ENCODE peak calls at places on chromosomes 2 and 18, in four cellular contexts. H is IMR-90, K is GM12892, A is testis. U is an unnamed sample.

GRCh38 chr2:127041259-127041970 is 65.5 kb downstream of the BIN1 start:
- DNase-seq in H (no peak), K (no peak), A (no peak), U (no peak)

GRCh38 chr18:57970356-57971095 is 73.5 kb upstream of the NEDD4L start:
- DNase-seq in H (no peak), K (no peak), A (no peak), U (no peak)

GRCh38 chr2:142675398-142675797 is 202.1 kb upstream of the KYNU start:
- DNase-seq in H (peak), K (no peak), A (no peak), U (no peak)

GRCh38 chr2:240237609-240238151 is 97.2 kb upstream of the OTOS start:
- DNase-seq in H (peak), K (no peak), A (peak), U (peak)

GRCh38 chr2:117027646-117028045 is 786.8 kb upstream of the DDX18 start:
- DNase-seq in H (no peak), K (no peak), A (no peak), U (no peak)

GRCh38 chr2:211237586-211237985 is 681.2 kb downstream of the CPS1 start:
- DNase-seq in H (no peak), K (no peak), A (no peak), U (no peak)

GRCh38 chr2:46298522-46299351 is 1.5 kb downstream of the EPAS1 start:
- DNase-seq in H (peak), K (peak), A (peak), U (peak)

GRCh38 chr2:45860136-45861106 is 208.9 kb downstream of the PRKCE start:
- DNase-seq in H (peak), K (no peak), A (peak), U (peak)

GRCh38 chr18:77147418-77147852 is 14.9 kb upstream of the MBP start:
- DNase-seq in H (peak), K (no peak), A (no peak), U (no peak)

GRCh38 chr2:5111581-5111980 is 580.6 kb upstream of the SOX11 start:
- DNase-seq in H (no peak), K (no peak), A (no peak), U (no peak)

GRCh38 chr2:28639836-28640235 is 111.8 kb upstream of the PPP1CB start:
- DNase-seq in H (no peak), K (no peak), A (no peak), U (peak)

GRCh38 chr2:96797066-96797625 is 18.9 kb upstream of the CNNM3 start:
- DNase-seq in H (no peak), K (no peak), A (no peak), U (no peak)

GRCh38 chr2:121532347-121532766 is 1.7 kb downstream of the RNU4ATAC start:
- DNase-seq in H (peak), K (no peak), A (no peak), U (no peak)

GRCh38 chr2:108933691-108934117 is 55.3 kb downstream of the EDAR start:
- DNase-seq in H (no peak), K (no peak), A (no peak), U (no peak)

GRCh38 chr2:3280197-3280596 is 97.4 kb downstream of the EIPR1 start:
- DNase-seq in H (no peak), K (no peak), A (peak), U (no peak)

GRCh38 chr2:2187196-2187595 is 143.9 kb downstream of the MYT1L start:
- DNase-seq in H (no peak), K (no peak), A (no peak), U (no peak)

GRCh38 chr2:33645861-33646260 is 46.8 kb upstream of the FAM98A start:
- DNase-seq in H (peak), K (no peak), A (peak), U (no peak)

GRCh38 chr2:10000541-10000940 is 42.8 kb upstream of the KLF11 start:
- DNase-seq in H (no peak), K (no peak), A (peak), U (no peak)

GRCh38 chr2:46300406-46300832 is 3.2 kb downstream of the EPAS1 start:
- DNase-seq in H (no peak), K (no peak), A (no peak), U (peak)

GRCh38 chr2:45777996-45778719 is 126.7 kb downstream of the PRKCE start:
- DNase-seq in H (no peak), K (no peak), A (no peak), U (no peak)

GRCh38 chr18:75208055-75208835 is 694 bp downstream of the PTGR3 start:
- DNase-seq in H (peak), K (no peak), A (peak), U (peak)

GRCh38 chr2:27038012-27038411 is 5.2 kb downstream of the TMEM214 start:
- DNase-seq in H (no peak), K (no peak), A (no peak), U (no peak)

GRCh38 chr2:27033253-27033852 is 588 bp downstream of the TMEM214 start:
- DNase-seq in H (no peak), K (no peak), A (no peak), U (no peak)

GRCh38 chr2:27027211-27027651 is 5.5 kb upstream of the TMEM214 start:
- DNase-seq in H (no peak), K (no peak), A (no peak), U (no peak)

GRCh38 chr2:27029051-27029450 is 3.7 kb upstream of the TMEM214 start:
- DNase-seq in H (no peak), K (no peak), A (no peak), U (no peak)

DNA sequence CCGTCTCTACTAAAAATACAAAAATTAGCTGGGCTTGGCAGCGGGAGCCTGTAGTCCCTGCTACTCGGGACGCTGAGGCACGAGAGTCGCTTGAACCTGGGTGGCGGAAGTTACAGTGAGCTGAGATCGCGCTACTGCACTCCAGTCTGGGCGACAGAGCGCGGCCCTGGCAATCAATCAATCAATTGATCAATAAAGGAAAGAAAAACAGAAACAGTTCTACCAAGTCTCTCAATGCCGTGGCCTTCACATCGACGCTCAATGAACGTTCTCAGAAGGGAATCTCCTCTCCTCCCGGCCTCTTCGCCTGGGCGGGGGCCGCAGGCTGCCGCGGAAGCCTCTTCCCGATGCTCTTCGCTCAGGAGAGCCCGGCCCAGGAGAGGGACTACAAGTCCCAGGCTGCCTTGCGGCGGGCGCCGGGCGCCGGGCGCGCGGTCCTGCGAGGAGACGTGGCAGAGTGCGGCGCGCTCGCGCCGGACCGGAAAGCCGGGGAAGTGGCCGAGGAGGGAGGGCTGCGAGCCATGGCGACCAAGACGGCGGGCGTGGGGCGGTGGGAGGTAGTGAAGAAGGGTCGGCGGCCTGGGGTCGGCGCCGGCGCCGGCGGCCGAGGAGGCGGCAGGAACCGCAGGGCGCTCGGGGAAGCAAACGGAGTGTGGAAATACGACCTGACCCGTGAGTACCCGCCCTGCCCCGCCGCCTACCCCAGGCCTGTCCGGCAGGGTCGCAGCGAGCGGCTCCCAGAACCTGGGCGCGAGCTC is at the start of gene TMEM214:
- DNase-seq in H (peak), K (peak), A (peak), U (peak)
- TF ChIP-seq POLR2A in H (peak), K (peak), A (no peak), U (peak)

DNA sequence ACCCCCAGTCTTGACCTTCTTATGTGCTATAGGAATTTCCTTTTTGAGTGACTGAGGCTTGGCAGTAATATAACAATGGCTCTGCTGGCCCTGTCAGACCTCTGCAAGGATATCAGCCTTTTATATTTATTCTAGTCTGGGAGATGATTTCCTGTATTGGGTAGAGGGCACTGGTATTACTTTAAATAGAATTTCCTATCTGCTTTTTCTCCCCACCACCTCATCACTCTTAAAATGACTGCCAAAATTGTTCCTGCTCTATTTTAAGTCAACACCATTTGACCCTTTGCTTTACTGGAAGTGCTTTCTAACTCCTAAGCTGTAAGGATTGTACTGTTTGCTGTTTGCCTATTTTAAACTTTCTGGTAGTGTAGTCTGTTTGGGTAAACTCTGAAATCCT is 658.4 kb upstream of the FSHR start:
- DNase-seq in H (no peak), K (no peak), A (no peak), U (no peak)
- TF ChIP-seq POLR2A in H (no peak), K (no peak), A (no peak), U (no peak)

GRCh38 chr18:32803571-32803970 is 30.7 kb upstream of the KLHL14 start:
- DNase-seq in H (no peak), K (no peak), A (no peak), U (no peak)
- TF ChIP-seq POLR2A in H (no peak), K (no peak), A (no peak), U (no peak)

DNA sequence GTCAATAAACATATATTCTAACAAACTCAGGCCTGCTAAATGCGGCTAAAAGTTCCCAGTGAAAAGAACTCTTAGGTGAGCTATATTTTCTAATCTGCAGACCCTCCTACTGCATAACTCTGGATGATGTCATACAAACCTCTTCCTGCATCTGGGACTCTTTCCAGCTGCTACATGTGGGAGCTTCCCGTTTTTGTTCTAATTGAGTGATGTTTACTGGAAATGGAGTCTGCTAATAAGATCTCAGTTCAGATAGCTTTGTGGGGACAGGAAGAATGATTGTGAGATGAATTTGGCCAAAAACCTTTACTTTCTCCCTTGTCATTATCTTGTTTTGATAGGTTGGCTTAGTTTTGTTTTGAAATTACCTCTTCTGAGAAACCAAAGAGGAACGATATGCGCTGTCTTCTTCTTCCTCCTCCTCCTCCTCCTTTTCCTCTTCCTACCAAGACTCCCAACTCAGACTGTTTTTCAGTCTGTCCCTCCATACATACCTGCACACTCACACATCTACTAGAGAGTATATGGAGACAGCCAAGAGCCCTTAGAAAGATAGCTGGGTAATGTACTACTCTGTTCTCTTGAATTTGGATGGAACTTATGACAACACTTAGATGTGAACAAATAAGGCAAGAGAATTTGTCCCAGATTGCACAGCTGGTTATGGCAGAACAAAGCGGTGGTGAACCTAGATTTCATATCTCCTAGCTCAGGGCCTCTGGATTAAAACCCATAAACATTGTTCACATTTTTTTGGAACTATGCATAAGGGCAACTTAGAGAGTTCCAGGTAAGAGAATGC is 39.8 kb upstream of the AAK1 start:
- DNase-seq in H (peak), K (no peak), A (peak), U (peak)
- TF ChIP-seq POLR2A in H (no peak), K (no peak), A (no peak), U (no peak)

GRCh38 chr2:118990757-118991545 is 49.0 kb downstream of the MARCO start:
- DNase-seq in H (no peak), K (no peak), A (no peak), U (no peak)

GRCh38 chr2:118987886-118988285 is 45.9 kb downstream of the MARCO start:
- DNase-seq in H (no peak), K (no peak), A (no peak), U (no peak)

GRCh38 chr2:118986733-118987132 is 44.7 kb downstream of the MARCO start:
- DNase-seq in H (no peak), K (no peak), A (no peak), U (no peak)

GRCh38 chr2:118989481-118989880 is 47.5 kb downstream of the MARCO start:
- DNase-seq in H (no peak), K (no peak), A (no peak), U (no peak)

GRCh38 chr2:118988706-118989105 is 46.7 kb downstream of the MARCO start:
- DNase-seq in H (no peak), K (no peak), A (no peak), U (no peak)
- TF ChIP-seq POLR2A in H (no peak), K (no peak), A (no peak), U (no peak)

DNA sequence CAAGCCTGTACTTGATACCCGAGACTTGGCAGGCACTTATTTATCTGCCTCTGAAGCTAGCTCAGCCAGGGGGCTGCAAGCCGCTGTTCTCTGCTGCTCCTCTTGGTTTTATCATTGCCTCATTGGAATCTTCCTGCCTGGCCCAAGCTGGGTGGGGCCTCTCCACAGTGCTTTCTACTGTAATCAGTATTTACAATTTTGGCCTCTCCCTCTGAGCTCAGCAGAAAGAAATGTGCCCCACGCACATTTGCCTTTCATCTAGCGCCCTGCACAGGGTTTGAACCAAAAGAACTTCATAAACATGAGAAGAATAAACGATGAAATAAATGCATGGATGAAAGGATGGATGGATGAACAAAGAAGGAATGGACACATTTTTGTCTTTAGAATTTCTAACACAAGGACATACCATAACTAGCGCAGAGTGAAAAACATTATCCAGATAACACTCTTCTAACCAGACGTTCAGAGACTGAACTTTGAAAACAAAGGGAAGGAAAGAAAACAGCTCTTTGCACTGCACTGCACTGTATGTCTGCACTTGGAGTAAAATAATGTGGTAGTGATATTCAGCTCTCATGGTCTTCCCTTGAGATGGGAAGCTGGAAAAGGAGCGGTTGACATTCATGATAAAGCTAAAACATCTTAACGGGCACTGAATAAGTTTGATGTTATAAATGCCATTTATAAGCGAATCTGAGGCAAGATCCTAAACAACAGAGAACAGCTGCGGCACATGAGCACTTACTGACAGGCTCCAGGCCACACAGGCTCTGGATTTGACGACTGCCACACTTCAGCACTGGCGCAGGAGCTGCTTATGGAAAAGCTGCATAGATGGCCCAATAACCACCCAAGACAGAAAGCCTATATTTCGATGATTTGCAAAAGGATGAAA is 86.8 kb upstream of the SP3 start:
- DNase-seq in H (peak), K (no peak), A (no peak), U (peak)
- TF ChIP-seq POLR2A in H (no peak), K (no peak), A (no peak), U (no peak)

GRCh38 chr2:151354807-151355206 is 2.6 kb upstream of the TNFAIP6 start:
- DNase-seq in H (no peak), K (no peak), A (no peak), U (no peak)

GRCh38 chr2:151359768-151360167 is 2.4 kb downstream of the TNFAIP6 start:
- DNase-seq in H (no peak), K (no peak), A (no peak), U (no peak)

GRCh38 chr2:151361674-151362380 is 4.4 kb downstream of the TNFAIP6 start:
- DNase-seq in H (no peak), K (no peak), A (no peak), U (no peak)

DNA sequence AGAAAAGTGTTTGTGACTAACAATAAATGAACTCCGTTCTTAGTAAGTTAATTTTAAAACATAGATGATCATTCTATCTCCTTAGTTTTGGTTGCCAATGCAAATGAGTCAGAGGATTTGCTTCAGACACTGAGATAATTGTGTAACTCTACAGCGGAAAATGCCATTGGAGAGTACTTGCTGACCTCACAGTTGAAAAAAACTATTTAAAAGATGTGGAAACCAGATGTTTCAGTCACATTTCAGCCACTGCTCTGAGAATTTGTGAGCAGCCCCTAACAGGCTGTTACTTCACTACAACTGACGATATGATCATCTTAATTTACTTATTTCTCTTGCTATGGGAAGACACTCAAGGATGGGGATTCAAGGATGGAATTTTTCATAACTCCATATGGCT is at the start of gene TNFAIP6:
- DNase-seq in H (peak), K (no peak), A (no peak), U (no peak)
- TF ChIP-seq POLR2A in H (peak), K (no peak), A (no peak), U (no peak)

GRCh38 chr18:47775961-47776360 is 154.5 kb downstream of the SMAD2 start:
- DNase-seq in H (peak), K (no peak), A (no peak), U (peak)
- TF ChIP-seq POLR2A in H (no peak), K (no peak), A (no peak), U (no peak)

GRCh38 chr2:156434461-156435291 is 1.5 kb upstream of the GPD2 start:
- DNase-seq in H (peak), K (no peak), A (no peak), U (no peak)

GRCh38 chr2:156436477-156437085 is 402 bp downstream of the GPD2 start:
- DNase-seq in H (peak), K (peak), A (peak), U (peak)

GRCh38 chr2:156435392-156435724 is 821 bp upstream of the GPD2 start:
- DNase-seq in H (no peak), K (no peak), A (no peak), U (no peak)

GRCh38 chr2:156437272-156437671 is 1.1 kb downstream of the GPD2 start:
- DNase-seq in H (peak), K (no peak), A (no peak), U (peak)

GRCh38 chr2:156435725-156436476 is at the start of gene GPD2:
- DNase-seq in H (peak), K (peak), A (peak), U (peak)
- TF ChIP-seq POLR2A in H (peak), K (peak), A (no peak), U (peak)